ENCODE peak calls at places on chromosomes 2 and 18, in nine cellular contexts. One of them, this sample, is unnamed.

GRCh38 chr2:121099329-121100318 is 185.4 kb downstream of the TFCP2L1 start:
- DNase-seq in neural progenitor cell: peak; percentile 39
- DNase-seq in tibial artery: no peak
- DNase-seq in psoas muscle: no peak
- DNase-seq in lower lobe of right lung: peak; percentile 66
- DNase-seq in CD4-positive, alpha-beta T cell: no peak
- DNase-seq in colonic mucosa: peak; percentile 50
- DNase-seq in heart right ventricle: peak; percentile 52
- DNase-seq in uterus: no peak
- DNase-seq in this sample: no peak

GRCh38 chr18:48735070-48735676 is 196.3 kb downstream of the CTIF start:
- DNase-seq in neural progenitor cell: peak; percentile 35
- DNase-seq in tibial artery: no peak
- DNase-seq in psoas muscle: no peak
- DNase-seq in lower lobe of right lung: no peak
- DNase-seq in CD4-positive, alpha-beta T cell: no peak
- DNase-seq in colonic mucosa: no peak
- DNase-seq in heart right ventricle: no peak
- DNase-seq in uterus: no peak
- DNase-seq in this sample: no peak

GRCh38 chr2:121258066-121258465 is 26.9 kb downstream of the TFCP2L1 start:
- DNase-seq in neural progenitor cell: no peak
- DNase-seq in tibial artery: no peak
- DNase-seq in psoas muscle: no peak
- DNase-seq in lower lobe of right lung: no peak
- DNase-seq in CD4-positive, alpha-beta T cell: no peak
- DNase-seq in colonic mucosa: no peak
- DNase-seq in heart right ventricle: no peak
- DNase-seq in uterus: no peak
- DNase-seq in this sample: no peak

GRCh38 chr18:61731693-61732376 is 161.0 kb downstream of the RNF152 start:
- DNase-seq in neural progenitor cell: no peak
- DNase-seq in tibial artery: peak; percentile 81
- DNase-seq in psoas muscle: no peak
- DNase-seq in lower lobe of right lung: no peak
- DNase-seq in CD4-positive, alpha-beta T cell: no peak
- DNase-seq in colonic mucosa: no peak
- DNase-seq in heart right ventricle: no peak
- DNase-seq in uterus: no peak
- DNase-seq in this sample: no peak

GRCh38 chr2:142040554-142040953 is 90.3 kb downstream of the LRP1B start:
- DNase-seq in neural progenitor cell: no peak
- DNase-seq in tibial artery: no peak
- DNase-seq in psoas muscle: no peak
- DNase-seq in lower lobe of right lung: no peak
- DNase-seq in CD4-positive, alpha-beta T cell: no peak
- DNase-seq in colonic mucosa: no peak
- DNase-seq in heart right ventricle: no peak
- DNase-seq in uterus: no peak
- DNase-seq in this sample: no peak

GRCh38 chr2:205800804-205801203 is 118.5 kb downstream of the NRP2 start:
- DNase-seq in neural progenitor cell: no peak
- DNase-seq in tibial artery: no peak
- DNase-seq in psoas muscle: no peak
- DNase-seq in lower lobe of right lung: no peak
- DNase-seq in CD4-positive, alpha-beta T cell: no peak
- DNase-seq in colonic mucosa: peak; percentile 33
- DNase-seq in heart right ventricle: peak; percentile 34
- DNase-seq in uterus: peak; percentile 77
- DNase-seq in this sample: no peak

GRCh38 chr2:127591221-127591923 is 54.6 kb upstream of the GPR17 start:
- DNase-seq in neural progenitor cell: peak; percentile 90
- DNase-seq in tibial artery: no peak
- DNase-seq in psoas muscle: peak; percentile 77
- DNase-seq in lower lobe of right lung: peak; percentile 70
- DNase-seq in CD4-positive, alpha-beta T cell: peak; percentile 59
- DNase-seq in colonic mucosa: no peak
- DNase-seq in heart right ventricle: peak; percentile 57
- DNase-seq in uterus: no peak
- DNase-seq in this sample: peak; percentile 75

GRCh38 chr2:123546348-123546747 is 478.7 kb upstream of the CNTNAP5 start:
- DNase-seq in neural progenitor cell: no peak
- DNase-seq in tibial artery: no peak
- DNase-seq in psoas muscle: no peak
- DNase-seq in lower lobe of right lung: no peak
- DNase-seq in CD4-positive, alpha-beta T cell: no peak
- DNase-seq in colonic mucosa: no peak
- DNase-seq in heart right ventricle: no peak
- DNase-seq in uterus: no peak
- DNase-seq in this sample: no peak

GRCh38 chr2:78710632-78711375 is 314.7 kb upstream of the REG3G start:
- DNase-seq in neural progenitor cell: no peak
- DNase-seq in tibial artery: no peak
- DNase-seq in psoas muscle: no peak
- DNase-seq in lower lobe of right lung: no peak
- DNase-seq in CD4-positive, alpha-beta T cell: no peak
- DNase-seq in colonic mucosa: no peak
- DNase-seq in heart right ventricle: no peak
- DNase-seq in uterus: no peak
- DNase-seq in this sample: no peak

GRCh38 chr2:67448648-67449047 is 51.5 kb downstream of the ETAA1 start:
- DNase-seq in neural progenitor cell: no peak
- DNase-seq in tibial artery: no peak
- DNase-seq in psoas muscle: no peak
- DNase-seq in lower lobe of right lung: no peak
- DNase-seq in CD4-positive, alpha-beta T cell: no peak
- DNase-seq in colonic mucosa: no peak
- DNase-seq in heart right ventricle: no peak
- DNase-seq in uterus: no peak
- DNase-seq in this sample: no peak

GRCh38 chr2:232741284-232741683 is 35.1 kb downstream of the KCNJ13 start:
- DNase-seq in neural progenitor cell: no peak
- DNase-seq in tibial artery: no peak
- DNase-seq in psoas muscle: no peak
- DNase-seq in lower lobe of right lung: no peak
- DNase-seq in CD4-positive, alpha-beta T cell: no peak
- DNase-seq in colonic mucosa: no peak
- DNase-seq in heart right ventricle: no peak
- DNase-seq in uterus: no peak
- DNase-seq in this sample: no peak

GRCh38 chr2:159185401-159186130 is 100.9 kb downstream of the WDSUB1 start:
- DNase-seq in neural progenitor cell: peak; percentile 24
- DNase-seq in tibial artery: no peak
- DNase-seq in psoas muscle: no peak
- DNase-seq in lower lobe of right lung: no peak
- DNase-seq in CD4-positive, alpha-beta T cell: no peak
- DNase-seq in colonic mucosa: no peak
- DNase-seq in heart right ventricle: peak; percentile 33
- DNase-seq in uterus: no peak
- DNase-seq in this sample: no peak

DNA sequence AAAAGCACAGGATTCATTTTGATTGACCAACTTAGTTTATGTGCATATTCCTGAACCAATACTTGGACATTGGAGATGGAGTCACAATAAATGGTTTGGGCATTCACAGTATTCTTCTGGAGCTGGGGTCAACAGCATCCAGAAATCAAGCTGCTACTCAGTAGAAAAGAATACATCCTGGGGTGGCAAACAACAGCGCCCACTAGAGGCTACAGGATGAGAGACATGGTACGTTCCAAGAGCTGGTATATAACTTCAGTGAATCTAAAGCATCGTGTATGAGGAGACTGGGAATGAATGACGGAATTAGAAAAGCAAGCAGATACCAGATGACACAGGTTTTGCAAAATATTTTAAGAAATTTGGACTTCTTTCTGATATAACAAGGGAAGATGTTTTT is 142.9 kb upstream of the FIGN start:
- DNase-seq in neural progenitor cell: peak; percentile 60
- DNase-seq in tibial artery: no peak
- DNase-seq in psoas muscle: no peak
- DNase-seq in lower lobe of right lung: no peak
- DNase-seq in CD4-positive, alpha-beta T cell: no peak
- DNase-seq in colonic mucosa: peak; percentile 18
- DNase-seq in heart right ventricle: no peak
- DNase-seq in uterus: no peak
- DNase-seq in this sample: no peak
- TF ChIP-seq CTCF in neural progenitor cell: peak; percentile 90
- TF ChIP-seq CTCF in tibial artery: peak; percentile 23
- TF ChIP-seq CTCF in psoas muscle: peak; percentile 29
- TF ChIP-seq CTCF in lower lobe of right lung: peak; percentile 43
- TF ChIP-seq CTCF in CD4-positive, alpha-beta T cell: no peak
- TF ChIP-seq CTCF in colonic mucosa: no peak
- TF ChIP-seq CTCF in heart right ventricle: peak; percentile 25
- TF ChIP-seq CTCF in uterus: no peak
- TF ChIP-seq CTCF in this sample: no peak

DNA sequence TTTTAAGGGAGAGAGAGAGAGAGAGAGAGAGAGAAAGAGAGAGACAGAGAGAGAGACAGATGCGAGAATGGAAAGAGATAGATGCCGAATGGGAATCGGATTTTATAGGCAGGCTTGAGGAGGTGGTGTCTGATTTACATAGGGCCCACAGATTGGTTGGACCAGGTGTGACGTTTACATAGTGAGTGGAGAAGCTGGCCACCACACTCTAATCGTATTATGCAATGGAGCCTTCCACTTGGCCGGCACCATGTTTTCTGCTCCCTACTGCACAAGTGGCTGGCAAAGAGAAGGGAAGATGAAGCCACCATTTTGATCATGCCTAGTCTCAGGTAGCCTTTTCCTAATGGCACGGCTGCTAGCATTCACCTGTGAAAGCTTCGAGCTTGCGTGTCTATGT is 33.9 kb downstream of the CD8B2 start:
- DNase-seq in neural progenitor cell: no peak
- DNase-seq in tibial artery: no peak
- DNase-seq in psoas muscle: no peak
- DNase-seq in lower lobe of right lung: no peak
- DNase-seq in CD4-positive, alpha-beta T cell: no peak
- DNase-seq in colonic mucosa: no peak
- DNase-seq in heart right ventricle: no peak
- DNase-seq in uterus: no peak
- DNase-seq in this sample: no peak
- H3K27me3 ChIP-seq in neural progenitor cell: no peaks in the 10 kb centered on the region
- H3K27me3 ChIP-seq in tibial artery: no peaks in the 10 kb centered on the region
- H3K27me3 ChIP-seq in psoas muscle: no peaks in the 10 kb centered on the region
- H3K27me3 ChIP-seq in lower lobe of right lung: no peaks in the 10 kb centered on the region
- H3K27me3 ChIP-seq in CD4-positive, alpha-beta T cell: no peaks in the 10 kb centered on the region
- H3K27me3 ChIP-seq in colonic mucosa: no peaks in the 10 kb centered on the region
- H3K27me3 ChIP-seq in heart right ventricle: peaks cover 5% of the 10 kb centered on the region
- H3K27me3 ChIP-seq in uterus: no peaks in the 10 kb centered on the region
- H3K27me3 ChIP-seq in this sample: no peaks in the 10 kb centered on the region

GRCh38 chr2:166229678-166230023 is 101.8 kb upstream of the SCN1A start:
- DNase-seq in neural progenitor cell: no peak
- DNase-seq in tibial artery: no peak
- DNase-seq in psoas muscle: no peak
- DNase-seq in lower lobe of right lung: no peak
- DNase-seq in CD4-positive, alpha-beta T cell: no peak
- DNase-seq in colonic mucosa: no peak
- DNase-seq in heart right ventricle: no peak
- DNase-seq in uterus: no peak
- DNase-seq in this sample: no peak

GRCh38 chr2:166230724-166231070 is 102.9 kb upstream of the SCN1A start:
- DNase-seq in neural progenitor cell: no peak
- DNase-seq in tibial artery: no peak
- DNase-seq in psoas muscle: no peak
- DNase-seq in lower lobe of right lung: no peak
- DNase-seq in CD4-positive, alpha-beta T cell: no peak
- DNase-seq in colonic mucosa: no peak
- DNase-seq in heart right ventricle: no peak
- DNase-seq in uterus: no peak
- DNase-seq in this sample: no peak

GRCh38 chr2:166230024-166230723 is 102.4 kb upstream of the SCN1A start:
- DNase-seq in neural progenitor cell: no peak
- DNase-seq in tibial artery: no peak
- DNase-seq in psoas muscle: no peak
- DNase-seq in lower lobe of right lung: no peak
- DNase-seq in CD4-positive, alpha-beta T cell: no peak
- DNase-seq in colonic mucosa: no peak
- DNase-seq in heart right ventricle: no peak
- DNase-seq in uterus: no peak
- DNase-seq in this sample: no peak

GRCh38 chr2:166234112-166234846 is 106.5 kb upstream of the SCN1A start:
- DNase-seq in neural progenitor cell: no peak
- DNase-seq in tibial artery: no peak
- DNase-seq in psoas muscle: no peak
- DNase-seq in lower lobe of right lung: no peak
- DNase-seq in CD4-positive, alpha-beta T cell: no peak
- DNase-seq in colonic mucosa: no peak
- DNase-seq in heart right ventricle: no peak
- DNase-seq in uterus: no peak
- DNase-seq in this sample: no peak

DNA sequence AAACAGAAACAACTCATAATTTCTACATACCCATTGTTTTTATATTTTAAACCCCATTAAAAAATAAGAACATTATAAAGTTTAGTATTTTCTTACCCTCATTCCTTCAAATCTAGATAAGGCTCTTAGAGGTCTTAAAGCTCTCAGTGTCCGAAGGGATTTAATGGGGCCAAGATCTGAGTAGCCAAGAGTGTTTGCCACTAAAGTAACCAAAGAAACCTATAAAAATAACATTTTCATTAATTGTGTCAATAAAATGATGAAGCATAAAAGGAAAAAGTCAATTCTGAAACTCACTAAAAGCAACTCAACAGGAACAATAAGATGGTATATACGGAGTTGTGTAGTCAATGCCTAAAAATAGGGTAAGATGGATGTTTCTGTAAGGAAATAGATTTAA is 105.4 kb upstream of the SCN1A start:
- DNase-seq in neural progenitor cell: no peak
- DNase-seq in tibial artery: no peak
- DNase-seq in psoas muscle: no peak
- DNase-seq in lower lobe of right lung: no peak
- DNase-seq in CD4-positive, alpha-beta T cell: no peak
- DNase-seq in colonic mucosa: no peak
- DNase-seq in heart right ventricle: no peak
- DNase-seq in uterus: no peak
- DNase-seq in this sample: no peak
- H3K27ac ChIP-seq in neural progenitor cell: no peak overlapping the region
- H3K27ac ChIP-seq in tibial artery: no peak overlapping the region
- H3K27ac ChIP-seq in psoas muscle: no peak overlapping the region
- H3K27ac ChIP-seq in lower lobe of right lung: no peak overlapping the region
- H3K27ac ChIP-seq in CD4-positive, alpha-beta T cell: no peak overlapping the region
- H3K27ac ChIP-seq in colonic mucosa: no peak overlapping the region
- H3K27ac ChIP-seq in heart right ventricle: no peak overlapping the region
- H3K27ac ChIP-seq in uterus: no peak overlapping the region
- H3K27ac ChIP-seq in this sample: no peak overlapping the region

DNA sequence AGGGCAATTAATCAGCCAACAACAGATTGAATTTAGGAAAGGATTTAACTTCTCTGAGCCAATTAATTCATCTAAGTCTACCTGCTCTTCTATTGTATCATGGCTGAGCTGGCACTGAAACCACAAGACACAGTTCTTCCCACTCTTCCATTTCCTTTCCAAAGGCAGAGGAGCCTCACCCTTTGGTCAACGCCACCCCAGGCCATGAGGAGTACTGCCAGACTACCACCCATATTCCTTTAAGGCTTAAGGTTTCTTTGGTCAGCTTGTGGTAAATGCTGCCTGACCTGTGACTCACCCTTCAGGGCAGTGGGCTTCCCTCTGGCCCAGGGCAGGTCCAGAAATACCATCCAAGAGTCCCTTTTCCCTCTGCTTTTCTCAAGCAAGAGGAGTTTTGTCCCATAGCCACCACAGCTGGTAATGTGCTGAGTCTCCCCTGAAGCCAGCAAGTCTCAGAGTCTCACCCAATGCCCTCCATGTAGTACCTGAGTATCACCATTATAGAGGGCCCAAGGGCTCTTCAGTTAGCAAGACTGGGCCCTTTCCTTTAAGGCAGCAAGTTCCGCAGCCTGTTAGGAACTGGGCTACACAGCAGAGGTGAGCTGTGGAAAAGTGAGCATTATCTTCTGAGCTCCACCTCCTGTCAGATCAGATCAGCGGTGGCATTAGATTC is 900.5 kb upstream of the CRIM1 start:
- DNase-seq in neural progenitor cell: no peak
- DNase-seq in tibial artery: no peak
- DNase-seq in psoas muscle: no peak
- DNase-seq in lower lobe of right lung: no peak
- DNase-seq in CD4-positive, alpha-beta T cell: no peak
- DNase-seq in colonic mucosa: no peak
- DNase-seq in heart right ventricle: no peak
- DNase-seq in uterus: no peak
- DNase-seq in this sample: no peak
- TF ChIP-seq CTCF in neural progenitor cell: peak; percentile 17
- TF ChIP-seq CTCF in tibial artery: no peak
- TF ChIP-seq CTCF in psoas muscle: no peak
- TF ChIP-seq CTCF in lower lobe of right lung: no peak
- TF ChIP-seq CTCF in CD4-positive, alpha-beta T cell: no peak
- TF ChIP-seq CTCF in colonic mucosa: no peak
- TF ChIP-seq CTCF in heart right ventricle: no peak
- TF ChIP-seq CTCF in uterus: no peak
- TF ChIP-seq CTCF in this sample: no peak